ENCODE peak calls at places on chromosomes 5 and 9, in eight cellular contexts. Q is heart right ventricle; V is GM23338; M is neural progenitor cell; G is tibial artery; K is tibial nerve; P is PC-9; I is CD8-positive, alpha-beta T cell. J is an unnamed sample.

GRCh38 chr5:169116961-169117461 is 183.9 kb downstream of the SLIT3 start:
- DNase-seq in G (peak; percentile 84), I (no peak), P (no peak), Q (peak; percentile 27), V (peak; percentile 81), M (peak; percentile 49), K (no peak), J (peak; percentile 26)

GRCh38 chr9:70802206-70802605 is 319.2 kb downstream of the TRPM3 start:
- DNase-seq in Q (no peak), K (no peak), V (no peak), G (no peak), P (no peak), I (no peak), M (no peak), J (no peak)

GRCh38 chr9:91694081-91694870 is 255.8 kb downstream of the ROR2 start:
- DNase-seq in G (no peak), I (no peak), P (no peak), K (no peak), Q (no peak), V (no peak), M (no peak), J (no peak)

GRCh38 chr9:104743377-104743985 is 4.0 kb upstream of the NIPSNAP3A start:
- DNase-seq in P (peak; percentile 35), G (no peak), V (peak; percentile 67), Q (peak; percentile 16), M (peak; percentile 54), K (no peak), I (peak; percentile 17), J (no peak)

GRCh38 chr5:119036101-119036762 is 34.7 kb upstream of the DMXL1 start:
- DNase-seq in M (no peak), Q (no peak), V (no peak), K (no peak), P (no peak), I (no peak), G (no peak), J (no peak)

GRCh38 chr9:128526729-128527128 is 22.2 kb downstream of the GLE1 start:
- DNase-seq in V (no peak), Q (no peak), P (no peak), G (no peak), M (no peak), I (no peak), K (no peak), J (no peak)

GRCh38 chr5:180109920-180110319 is 38.4 kb upstream of the RNF130 start:
- DNase-seq in I (no peak), M (no peak), V (no peak), G (no peak), Q (no peak), P (no peak), K (no peak), J (no peak)

GRCh38 chr9:114395196-114395595 is 7.4 kb upstream of the AKNA start:
- DNase-seq in Q (no peak), V (no peak), K (no peak), M (no peak), G (no peak), I (no peak), P (no peak), J (no peak)

GRCh38 chr5:26749829-26750228 is 288.6 kb downstream of the CDH9 start:
- DNase-seq in I (no peak), G (no peak), Q (no peak), V (no peak), P (no peak), M (no peak), K (no peak), J (no peak)

GRCh38 chr5:53480474-53481353 is at the start of gene FST:
- DNase-seq in G (peak; percentile 22), M (peak; percentile 88), K (no peak), Q (no peak), I (no peak), P (peak; percentile 2), V (peak; percentile 66), J (peak; percentile 15)

GRCh38 chr9:135108801-135109500 is 21.5 kb downstream of the OLFM1 start:
- DNase-seq in I (no peak), P (no peak), M (no peak), G (no peak), K (no peak), V (no peak), Q (no peak), J (no peak)

GRCh38 chr5:38758774-38759423 is 86.9 kb upstream of the OSMR start:
- DNase-seq in K (no peak), V (no peak), Q (peak; percentile 18), P (no peak), M (no peak), I (no peak), G (no peak), J (no peak)

GRCh38 chr5:157306690-157307089 is 40.8 kb downstream of the CYFIP2 start:
- DNase-seq in G (no peak), V (no peak), K (no peak), M (no peak), I (peak; percentile 54), P (no peak), Q (no peak), J (no peak)

GRCh38 chr5:115709585-115709984 is 83.7 kb upstream of the TMED7 start:
- DNase-seq in Q (no peak), P (no peak), K (no peak), V (no peak), I (no peak), G (peak; percentile 62), M (no peak), J (no peak)

GRCh38 chr9:119003218-119003617 is 366.0 kb downstream of the BRINP1 start:
- DNase-seq in V (no peak), Q (no peak), I (no peak), P (no peak), K (no peak), G (no peak), M (no peak), J (no peak)

GRCh38 chr9:89603629-89604462 is 966 bp upstream of the GADD45G start:
- DNase-seq in G (peak; percentile 50), K (peak; percentile 44), P (peak; percentile 35), I (peak; percentile 34), Q (peak; percentile 81), M (peak; percentile 92), V (peak; percentile 98), J (peak; percentile 75)

GRCh38 chr5:169080352-169080938 is 220.5 kb downstream of the SLIT3 start:
- DNase-seq in Q (no peak), P (no peak), M (no peak), I (no peak), G (no peak), K (no peak), V (no peak), J (no peak)

GRCh38 chr5:1208743-1209551 is 7.6 kb downstream of the SLC6A19 start:
- DNase-seq in M (peak; percentile 72), K (no peak), V (no peak), Q (no peak), G (no peak), I (no peak), P (peak; percentile 41), J (no peak)
- TF ChIP-seq CTCF in M (peak; percentile 43), K (no peak), V (peak; percentile 11), Q (no peak), G (no peak), I (no peak), P (peak; percentile 50), J (no peak)

DNA sequence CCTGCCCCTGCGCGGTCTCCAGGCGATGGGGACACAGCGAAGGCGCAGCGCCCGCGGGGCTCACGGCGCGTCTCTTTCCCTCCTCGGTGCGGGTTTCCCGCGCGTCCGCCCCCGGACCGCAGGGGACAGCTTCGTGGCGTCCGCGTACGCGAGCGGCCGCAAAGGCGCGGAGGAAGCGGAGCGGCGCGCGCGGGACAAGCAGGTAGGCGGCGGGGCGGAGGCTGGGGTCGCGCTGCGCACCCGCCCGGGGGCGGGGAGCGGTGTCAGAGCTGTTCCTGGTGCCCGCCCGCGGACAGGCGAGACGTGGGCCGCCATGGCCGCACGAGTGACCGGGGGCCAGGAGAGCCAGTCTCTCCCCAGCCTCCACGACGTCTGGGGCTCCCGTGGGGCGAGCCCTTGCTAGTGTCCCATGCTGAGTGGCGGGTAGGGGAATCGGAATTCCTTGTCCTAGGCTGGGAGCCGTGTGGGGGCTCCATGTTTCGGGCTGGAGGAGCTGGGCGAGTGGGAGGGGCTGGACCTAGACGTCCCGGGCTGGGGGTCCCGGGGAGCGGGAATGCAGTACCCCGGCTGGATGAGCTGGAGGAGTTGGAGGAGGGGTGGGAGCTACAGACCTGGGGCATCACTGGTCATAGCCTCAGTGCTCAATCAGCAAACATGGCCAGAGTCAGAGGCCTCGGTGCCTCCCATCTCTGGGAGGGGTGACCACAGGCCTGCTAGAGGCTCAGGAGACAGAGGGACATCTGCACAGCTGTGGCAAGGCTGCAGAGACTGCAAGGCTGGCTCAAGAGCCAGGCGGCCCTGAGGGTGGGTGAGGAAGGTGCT is 968 bp downstream of the NKD2 start:
- DNase-seq in I (no peak), K (no peak), M (peak; percentile 37), Q (no peak), P (no peak), V (no peak), G (peak; percentile 3), J (no peak)
- H3K27me3 ChIP-seq in I (peaks cover 17% of the 10 kb centered on the region), K (peaks cover 42% of the 10 kb centered on the region), M (peaks cover 75% of the 10 kb centered on the region), Q (peaks cover 43% of the 10 kb centered on the region), P (peaks cover 87% of the 10 kb centered on the region), V (peaks cover 58% of the 10 kb centered on the region), G (no peaks in the 10 kb centered on the region), J (peaks cover 4% of the 10 kb centered on the region)

GRCh38 chr5:6181871-6182270 is 196.5 kb downstream of the MED10 start:
- DNase-seq in M (no peak), P (no peak), G (no peak), V (no peak), Q (no peak), K (no peak), I (no peak), J (no peak)
- H3K4me1 ChIP-seq in M (peaks cover 11% of the 10 kb centered on the region), P (no peaks in the 10 kb centered on the region), G (no peaks in the 10 kb centered on the region), V (no peaks in the 10 kb centered on the region), Q (no peaks in the 10 kb centered on the region), K (no peaks in the 10 kb centered on the region), I (no peaks in the 10 kb centered on the region), J (no peaks in the 10 kb centered on the region)

GRCh38 chr9:102355982-102356381 is 617.5 kb upstream of the GRIN3A start:
- DNase-seq in V (no peak), Q (no peak), P (no peak), I (no peak), G (no peak), K (no peak), M (no peak), J (no peak)

GRCh38 chr9:102354041-102354440 is 615.6 kb upstream of the GRIN3A start:
- DNase-seq in Q (no peak), P (no peak), V (no peak), G (no peak), M (no peak), I (no peak), K (no peak), J (no peak)
- TF ChIP-seq CTCF in Q (no peak), P (no peak), V (no peak), G (no peak), M (no peak), I (no peak), K (no peak), J (no peak)

GRCh38 chr5:135533346-135533745 is 2.4 kb downstream of the NEUROG1 start:
- DNase-seq in G (no peak), K (no peak), I (no peak), Q (no peak), M (no peak), P (no peak), V (no peak), J (no peak)
- H3K27me3 ChIP-seq in G (no peaks in the 10 kb centered on the region), K (peaks cover 88% of the 10 kb centered on the region), I (peaks cover 15% of the 10 kb centered on the region), Q (peaks cover 99% of the 10 kb centered on the region), M (peaks cover 100% of the 10 kb centered on the region), P (peaks cover 81% of the 10 kb centered on the region), V (peaks cover 100% of the 10 kb centered on the region), J (no peaks in the 10 kb centered on the region)